ENCODE peak calls at places on chromosomes 12 and 14, in nine cellular contexts. L is astrocyte of the spinal cord; R is GM12865; C is mesendoderm; U is omental fat pad; X is epithelial cell of esophagus; Y is fibroblast of the conjunctiva; H is stimulated activated CD4-positive, alpha-beta T cell treated with anti-CD3 and anti-CD28 coated beads, Interleukin-12 subunit alpha, Interleukin-12 subunit beta, amount 100 ng/mL, for 48 hours; F is uterus. Z is an unnamed sample.

GRCh38 chr14:72646861-72647528 is 246.9 kb downstream of the DPF3 start:
- DNase-seq in L (peak; percentile 93), R (no peak), C (no peak), U (no peak), X (peak; percentile 13), Y (peak; percentile 80), H (no peak), F (no peak), Z (peak; percentile 52)

GRCh38 chr12:95600567-95600966 is 49.3 kb upstream of the USP44 start:
- DNase-seq in L (no peak), R (no peak), C (no peak), U (no peak), X (no peak), Y (no peak), H (no peak), F (no peak), Z (no peak)

GRCh38 chr14:68685419-68686211 is 107.3 kb downstream of the ZFP36L1 start:
- DNase-seq in L (peak; percentile 84), R (peak; percentile 91), C (peak; percentile 72), U (no peak), X (peak; percentile 96), Y (no peak), H (peak; percentile 45), F (peak; percentile 18), Z (no peak)

GRCh38 chr14:54642950-54643695 is 76.2 kb downstream of the SAMD4A start:
- DNase-seq in L (peak; percentile 59), R (peak; percentile 45), C (peak; percentile 59), U (no peak), X (peak; percentile 23), Y (no peak), H (no peak), F (no peak), Z (no peak)

GRCh38 chr12:49805409-49805808 is 22.8 kb downstream of the NCKAP5L start:
- DNase-seq in L (no peak), R (no peak), C (no peak), U (no peak), X (no peak), Y (no peak), H (no peak), F (no peak), Z (no peak)

GRCh38 chr14:35405304-35405996 is 901 bp upstream of the NFKBIA start:
- DNase-seq in L (no peak), R (peak; percentile 35), C (peak; percentile 74), U (peak; percentile 31), X (peak; percentile 42), Y (no peak), H (no peak), F (peak; percentile 51), Z (no peak)

GRCh38 chr12:102962532-102962931 is 5.1 kb downstream of the ASCL1 start:
- DNase-seq in L (no peak), R (no peak), C (no peak), U (no peak), X (no peak), Y (no peak), H (no peak), F (no peak), Z (no peak)

GRCh38 chr14:28635387-28635786 is 131.2 kb upstream of the FOXG1 start:
- DNase-seq in L (peak; percentile 72), R (peak; percentile 26), C (peak; percentile 13), U (no peak), X (peak; percentile 47), Y (peak; percentile 55), H (no peak), F (no peak), Z (peak; percentile 18)

GRCh38 chr12:120350576-120351350 is 18.2 kb downstream of the MSI1 start:
- DNase-seq in L (no peak), R (no peak), C (no peak), U (no peak), X (no peak), Y (no peak), H (no peak), F (no peak), Z (no peak)

GRCh38 chr12:27142102-27142721 is 59.8 kb upstream of the C12orf71 start:
- DNase-seq in L (peak; percentile 77), R (peak; percentile 79), C (peak; percentile 86), U (no peak), X (peak; percentile 84), Y (peak; percentile 80), H (peak; percentile 28), F (peak; percentile 30), Z (peak; percentile 86)

GRCh38 chr14:61562321-61563161 is 132.8 kb upstream of the HIF1A start:
- DNase-seq in L (peak; percentile 99), R (no peak), C (no peak), U (peak; percentile 20), X (peak; percentile 99), Y (peak; percentile 91), H (no peak), F (no peak), Z (peak; percentile 83)

GRCh38 chr12:78759387-78759786 is 105.2 kb upstream of the SYT1 start:
- DNase-seq in L (peak; percentile 38), R (no peak), C (peak; percentile 42), U (no peak), X (peak; percentile 19), Y (peak; percentile 29), H (no peak), F (no peak), Z (no peak)

GRCh38 chr14:29216774-29217232 is 450.2 kb downstream of the FOXG1 start:
- DNase-seq in L (no peak), R (no peak), C (no peak), U (no peak), X (peak; percentile 62), Y (no peak), H (no peak), F (no peak), Z (no peak)

GRCh38 chr12:47797432-47797831 is 22.3 kb downstream of the HDAC7 start:
- DNase-seq in L (no peak), R (peak; percentile 70), C (peak; percentile 48), U (no peak), X (no peak), Y (no peak), H (no peak), F (no peak), Z (no peak)

GRCh38 chr14:89312937-89313336 is 104.1 kb downstream of the FOXN3 start:
- DNase-seq in L (no peak), R (no peak), C (no peak), U (no peak), X (no peak), Y (no peak), H (no peak), F (no peak), Z (no peak)

GRCh38 chr12:52752516-52752915 is 24.6 kb downstream of the KRT76 start:
- DNase-seq in L (no peak), R (no peak), C (no peak), U (no peak), X (no peak), Y (no peak), H (no peak), F (no peak), Z (no peak)

GRCh38 chr14:80805136-80805535 is 136.4 kb downstream of the CEP128 start:
- DNase-seq in L (peak; percentile 23), R (no peak), C (no peak), U (no peak), X (peak; percentile 7), Y (no peak), H (no peak), F (no peak), Z (peak; percentile 9)

GRCh38 chr12:43222796-43223195 is 329.2 kb downstream of the ADAMTS20 start:
- DNase-seq in L (no peak), R (no peak), C (no peak), U (no peak), X (no peak), Y (peak; percentile 44), H (no peak), F (no peak), Z (no peak)

GRCh38 chr12:46217686-46218508 is 50.9 kb downstream of the SLC38A1 start:
- DNase-seq in L (no peak), R (peak; percentile 87), C (no peak), U (no peak), X (no peak), Y (no peak), H (peak; percentile 35), F (no peak), Z (no peak)

GRCh38 chr14:75188520-75189267 is 12.3 kb upstream of the TMED10 start:
- DNase-seq in L (no peak), R (peak; percentile 75), C (no peak), U (no peak), X (no peak), Y (no peak), H (no peak), F (no peak), Z (no peak)

GRCh38 chr12:42426733-42427132 is 100.8 kb downstream of the PPHLN1 start:
- DNase-seq in L (peak; percentile 72), R (peak; percentile 74), C (peak; percentile 90), U (no peak), X (peak; percentile 91), Y (peak; percentile 18), H (peak; percentile 2), F (no peak), Z (no peak)

GRCh38 chr12:116244474-116245090 is 32.9 kb downstream of the MED13L start:
- DNase-seq in L (no peak), R (no peak), C (peak; percentile 30), U (no peak), X (no peak), Y (no peak), H (no peak), F (no peak), Z (no peak)

GRCh38 chr12:106074706-106075392 is 63.9 kb downstream of the NUAK1 start:
- DNase-seq in L (peak; percentile 75), R (no peak), C (no peak), U (no peak), X (no peak), Y (no peak), H (no peak), F (no peak), Z (no peak)

GRCh38 chr12:95574799-95575452 is 23.6 kb upstream of the USP44 start:
- DNase-seq in L (peak; percentile 55), R (no peak), C (peak; percentile 80), U (no peak), X (peak; percentile 60), Y (peak; percentile 21), H (no peak), F (no peak), Z (peak; percentile 75)

GRCh38 chr14:37901978-37902377 is 305.7 kb upstream of the SSTR1 start:
- DNase-seq in L (no peak), R (no peak), C (peak; percentile 12), U (no peak), X (no peak), Y (peak; percentile 23), H (no peak), F (no peak), Z (peak; percentile 81)

GRCh38 chr12:6347367-6348338 is 5.8 kb upstream of the TNFRSF1A start:
- DNase-seq in L (peak; percentile 48), R (no peak), C (no peak), U (no peak), X (no peak), Y (no peak), H (no peak), F (peak; percentile 69), Z (no peak)

GRCh38 chr12:6201199-6201608 is 1.0 kb downstream of the CD9 start:
- DNase-seq in L (no peak), R (no peak), C (peak; percentile 55), U (no peak), X (peak; percentile 51), Y (no peak), H (no peak), F (no peak), Z (no peak)

GRCh38 chr12:107027304-107028053 is 40.5 kb upstream of the MTERF2 start:
- DNase-seq in L (peak; percentile 97), R (peak; percentile 72), C (peak; percentile 10), U (no peak), X (peak; percentile 94), Y (peak; percentile 95), H (no peak), F (no peak), Z (peak; percentile 81)

GRCh38 chr12:78096909-78097597 is 266.4 kb downstream of the NAV3 start:
- DNase-seq in L (peak; percentile 72), R (no peak), C (no peak), U (no peak), X (no peak), Y (peak; percentile 41), H (no peak), F (no peak), Z (peak; percentile 57)

GRCh38 chr14:104393898-104394605 is 185.5 kb upstream of the C14orf180 start:
- DNase-seq in L (no peak), R (peak; percentile 67), C (no peak), U (no peak), X (no peak), Y (no peak), H (no peak), F (no peak), Z (peak; percentile 4)

GRCh38 chr14:50736932-50737419 is 68.9 kb upstream of the SAV1 start:
- DNase-seq in L (no peak), R (peak; percentile 94), C (peak; percentile 7), U (no peak), X (no peak), Y (no peak), H (peak; percentile 30), F (no peak), Z (no peak)